ENCODE peak calls at places on chromosomes 6 and 20, in five cellular contexts. Q is aorta; B is tibial nerve; W is MV-4-11; Y is activated naive CD4-positive, alpha-beta T cell treated with anti-CD3 and anti-CD28 coated beads for 36 hours. O is an unnamed sample.

GRCh38 chr6:30171677-30172471 is 8.5 kb downstream of the TRIM15 start:
- DNase-seq in Q (no peak), Y (no peak), B (no peak), W (no peak), O (peak; percentile 55)

GRCh38 chr6:27321370-27321769 is 9.3 kb upstream of the POM121L2 start:
- DNase-seq in B (no peak), Y (no peak), W (no peak), Q (no peak), O (no peak)

GRCh38 chr20:7411075-7411474 is 529.2 kb downstream of the HAO1 start:
- DNase-seq in W (no peak), Q (no peak), Y (no peak), B (no peak), O (no peak)

GRCh38 chr6:108914235-108915022 is 66.2 kb downstream of the ARMC2 start:
- DNase-seq in W (no peak), B (no peak), Y (peak; percentile 71), Q (no peak), O (no peak)

GRCh38 chr6:4809999-4810918 is 34.1 kb downstream of the CDYL start:
- DNase-seq in Y (no peak), B (no peak), Q (no peak), W (peak; percentile 10), O (no peak)

GRCh38 chr6:137883400-137883888 is 16.4 kb downstream of the TNFAIP3 start:
- DNase-seq in W (peak; percentile 69), Y (peak; percentile 57), B (no peak), Q (no peak), O (no peak)

GRCh38 chr20:62362991-62363919 is 3.9 kb downstream of the LAMA5 start:
- DNase-seq in Y (no peak), W (no peak), B (no peak), Q (peak; percentile 44), O (peak; percentile 27)

GRCh38 chr6:116217069-116217468 is 36.8 kb downstream of the TSPYL4 start:
- DNase-seq in B (no peak), W (peak; percentile 62), Q (no peak), Y (no peak), O (no peak)

GRCh38 chr6:21164768-21165326 is 428.7 kb upstream of the SOX4 start:
- DNase-seq in Q (no peak), Y (no peak), W (peak; percentile 61), B (no peak), O (no peak)

GRCh38 chr6:130282234-130282995 is 59.7 kb upstream of the SAMD3 start:
- DNase-seq in B (no peak), Q (no peak), Y (peak; percentile 52), W (peak; percentile 40), O (no peak)

GRCh38 chr20:57323034-57323433 is 6.6 kb upstream of the SPO11 start:
- DNase-seq in Y (peak; percentile 9), B (no peak), Q (no peak), W (no peak), O (no peak)

GRCh38 chr6:162177733-162178132 is 549.8 kb downstream of the PRKN start:
- DNase-seq in Q (no peak), Y (no peak), W (no peak), B (no peak), O (no peak)

GRCh38 chr6:18551228-18551627 is 164.1 kb downstream of the RNF144B start:
- DNase-seq in Q (no peak), W (no peak), B (no peak), Y (no peak), O (no peak)

GRCh38 chr20:63319164-63320040 is 26.4 kb downstream of the COL20A1 start:
- DNase-seq in Q (peak; percentile 35), Y (peak; percentile 2), W (no peak), B (no peak), O (no peak)

GRCh38 chr6:113997106-113997505 is 26.2 kb upstream of the HDAC2 start:
- DNase-seq in Y (no peak), W (no peak), Q (no peak), B (no peak), O (no peak)

GRCh38 chr6:145929037-145929633 is 35.0 kb downstream of the SHPRH start:
- DNase-seq in B (no peak), W (peak; percentile 15), Q (no peak), Y (peak; percentile 9), O (no peak)

GRCh38 chr6:11975353-11975977 is 36.6 kb upstream of the HIVEP1 start:
- DNase-seq in W (peak; percentile 97), Q (peak; percentile 75), Y (peak; percentile 54), B (no peak), O (no peak)

GRCh38 chr20:19977373-19977770 is 39.8 kb upstream of the NAA20 start:
- DNase-seq in B (no peak), Q (no peak), Y (no peak), W (no peak), O (no peak)

GRCh38 chr6:167325766-167326165 is 880 bp downstream of the TTLL2 start:
- DNase-seq in Y (no peak), W (no peak), B (no peak), Q (no peak), O (no peak)

GRCh38 chr6:170174771-170175643 is 115.9 kb downstream of the DLL1 start:
- DNase-seq in W (no peak), Q (peak; percentile 45), B (no peak), Y (peak; percentile 1), O (peak; percentile 18)

GRCh38 chr6:151485616-151486015 is 8.2 kb upstream of the CCDC170 start:
- DNase-seq in W (no peak), Q (no peak), Y (no peak), B (no peak), O (no peak)

GRCh38 chr6:105036371-105036770 is 79.5 kb downstream of the LIN28B start:
- DNase-seq in Q (no peak), Y (no peak), W (no peak), B (no peak), O (no peak)

GRCh38 chr6:108622601-108623335 is 62.1 kb downstream of the FOXO3 start:
- DNase-seq in Q (peak; percentile 78), W (peak; percentile 79), Y (no peak), B (no peak), O (peak; percentile 70)

GRCh38 chr6:129642322-129642721 is 67.7 kb downstream of the ARHGAP18 start:
- DNase-seq in Y (no peak), B (no peak), Q (no peak), W (no peak), O (no peak)

GRCh38 chr6:15283986-15284361 is 38.1 kb downstream of the JARID2 start:
- DNase-seq in Y (no peak), Q (no peak), B (no peak), W (no peak), O (no peak)

GRCh38 chr6:47135772-47136171 is 93.6 kb upstream of the ADGRF1 start:
- DNase-seq in W (no peak), Y (no peak), Q (no peak), B (no peak), O (no peak)

GRCh38 chr20:63149531-63150207 is 66.3 kb downstream of the YTHDF1 start:
- DNase-seq in Y (no peak), B (no peak), Q (peak; percentile 13), W (no peak), O (no peak)

GRCh38 chr6:101117397-101118185 is 236.5 kb upstream of the ASCC3 start:
- DNase-seq in W (no peak), Y (no peak), Q (no peak), B (no peak), O (no peak)

GRCh38 chr6:140850438-140850837 is 1282.3 kb upstream of the GJE1 start:
- DNase-seq in Y (no peak), W (no peak), B (no peak), Q (no peak), O (no peak)

GRCh38 chr6:111957623-111958315 is 84.5 kb upstream of the FYN start:
- DNase-seq in Y (no peak), W (no peak), Q (no peak), B (no peak), O (no peak)

GRCh38 chr20:61891916-61892649 is 173.6 kb downstream of the TAF4 start:
- DNase-seq in Q (no peak), W (no peak), Y (no peak), B (no peak), O (no peak)

GRCh38 chr20:60976139-60976538 is 275.9 kb upstream of the CDH4 start:
- DNase-seq in B (no peak), W (no peak), Q (no peak), Y (no peak), O (no peak)

GRCh38 chr20:33298391-33298790 is 15.4 kb downstream of the BPIFB1 start:
- DNase-seq in W (peak; percentile 7), Y (no peak), Q (no peak), B (no peak), O (no peak)

GRCh38 chr20:33814238-33814712 is 3.1 kb downstream of the CHMP4B start:
- DNase-seq in Q (no peak), B (no peak), Y (peak; percentile 57), W (no peak), O (no peak)

GRCh38 chr6:156776470-156776840 is 723 bp upstream of the ARID1B start:
- DNase-seq in Y (peak; percentile 52), Q (no peak), W (peak; percentile 74), B (no peak), O (no peak)

GRCh38 chr20:40230486-40230885 is 458.6 kb downstream of the MAFB start:
- DNase-seq in Y (no peak), W (no peak), Q (no peak), B (no peak), O (no peak)

GRCh38 chr6:39702265-39702664 is 22.9 kb downstream of the KIF6 start:
- DNase-seq in W (no peak), Y (no peak), Q (no peak), B (no peak), O (no peak)

GRCh38 chr6:135300576-135300975 is 119.5 kb downstream of the MYB start:
- DNase-seq in W (no peak), Y (no peak), Q (no peak), B (no peak), O (no peak)

GRCh38 chr6:111602481-111603404 is 2.9 kb downstream of the TRAF3IP2 start:
- DNase-seq in Y (no peak), Q (peak; percentile 78), W (no peak), B (no peak), O (peak; percentile 52)